ENCODE peak calls at places on chromosomes 13 and 19, in five cellular contexts. I is thoracic aorta, P is pancreas, N is Karpas-422, D is stomach. C is an unnamed sample.

GRCh38 chr13:23969672-23970071 is 72.4 kb upstream of the C1QTNF9B start:
- DNase-seq in I (no peak), P (no peak), N (no peak), D (no peak), C (no peak)

GRCh38 chr19:2422951-2423880 is 4.2 kb downstream of the TIMM13 start:
- DNase-seq in I (no peak), P (no peak), N (no peak), D (no peak), C (no peak)

GRCh38 chr19:1690570-1691307 is 38.3 kb upstream of the TCF3 start:
- DNase-seq in I (no peak), P (peak; percentile 76), N (peak; percentile 91), D (peak; percentile 59), C (no peak)

GRCh38 chr19:35006999-35007365 is 6.9 kb downstream of the GRAMD1A start:
- DNase-seq in I (no peak), P (no peak), N (no peak), D (no peak), C (no peak)

GRCh38 chr19:33535176-33535575 is 13.6 kb upstream of the PEPD start:
- DNase-seq in I (no peak), P (no peak), N (no peak), D (no peak), C (no peak)

GRCh38 chr19:41548954-41549688 is 26.8 kb upstream of the CEACAM21 start:
- DNase-seq in I (no peak), P (no peak), N (no peak), D (peak; percentile 43), C (no peak)

GRCh38 chr19:35276706-35277281 is 5.5 kb upstream of the HAMP start:
- DNase-seq in I (no peak), P (no peak), N (no peak), D (no peak), C (no peak)

GRCh38 chr19:56637976-56638555 is 4.9 kb upstream of the SMIM17 start:
- DNase-seq in I (no peak), P (peak; percentile 64), N (peak; percentile 93), D (peak; percentile 28), C (peak; percentile 74)

GRCh38 chr19:43609872-43610271 is 2.0 kb upstream of the SRRM5 start:
- DNase-seq in I (no peak), P (no peak), N (no peak), D (no peak), C (no peak)

GRCh38 chr13:97308735-97309429 is 86.7 kb downstream of the MBNL2 start:
- DNase-seq in I (no peak), P (no peak), N (peak; percentile 5), D (no peak), C (no peak)

GRCh38 chr13:67416047-67416925 is 186.2 kb upstream of the PCDH9 start:
- DNase-seq in I (no peak), P (peak; percentile 58), N (peak; percentile 78), D (peak; percentile 29), C (no peak)

GRCh38 chr13:46354143-46355087 is 32.6 kb downstream of the RUBCNL start:
- DNase-seq in I (no peak), P (no peak), N (no peak), D (no peak), C (no peak)

GRCh38 chr13:44726214-44726613 is 150.1 kb upstream of the TSC22D1 start:
- DNase-seq in I (no peak), P (no peak), N (no peak), D (no peak), C (no peak)

GRCh38 chr13:50409186-50409585 is 393.9 kb downstream of the KCNRG start:
- DNase-seq in I (no peak), P (no peak), N (no peak), D (no peak), C (no peak)

GRCh38 chr19:38274734-38275133 is 10.4 kb downstream of the SPINT2 start:
- DNase-seq in I (no peak), P (no peak), N (no peak), D (no peak), C (peak; percentile 19)

GRCh38 chr19:30540671-30541210 is 168.6 kb downstream of the ZNF536 start:
- DNase-seq in I (no peak), P (no peak), N (peak; percentile 57), D (no peak), C (no peak)

GRCh38 chr13:59343993-59344780 is 819.5 kb downstream of the DIAPH3 start:
- DNase-seq in I (no peak), P (no peak), N (no peak), D (no peak), C (no peak)

GRCh38 chr13:65057986-65058385 is 2172.2 kb downstream of the PCDH9 start:
- DNase-seq in I (no peak), P (no peak), N (no peak), D (no peak), C (no peak)

GRCh38 chr19:919157-920050 is 2.3 kb downstream of the KISS1R start:
- DNase-seq in I (no peak), P (no peak), N (peak; percentile 60), D (no peak), C (no peak)

GRCh38 chr13:36913463-36913862 is 6.6 kb downstream of the SMAD9 start:
- DNase-seq in I (no peak), P (no peak), N (no peak), D (no peak), C (no peak)

GRCh38 chr19:17243854-17244617 is 1.7 kb downstream of the NR2F6 start:
- DNase-seq in I (no peak), P (peak; percentile 76), N (no peak), D (peak; percentile 60), C (no peak)

GRCh38 chr13:94656766-94657165 is 55.1 kb downstream of the GPR180 start:
- DNase-seq in I (no peak), P (no peak), N (no peak), D (no peak), C (no peak)

GRCh38 chr13:108214511-108215383 is 589 bp downstream of the LIG4 start:
- DNase-seq in I (no peak), P (no peak), N (no peak), D (no peak), C (no peak)

GRCh38 chr19:35380450-35381124 is 9.7 kb downstream of the GPR42 start:
- DNase-seq in I (no peak), P (no peak), N (no peak), D (peak; percentile 35), C (no peak)

GRCh38 chr19:2722541-2723344 is 1.6 kb upstream of the DIRAS1 start:
- DNase-seq in I (peak; percentile 65), P (peak; percentile 63), N (no peak), D (peak; percentile 78), C (peak; percentile 44)

GRCh38 chr19:40613669-40614594 is 12.8 kb downstream of the LTBP4 start:
- DNase-seq in I (no peak), P (no peak), N (peak; percentile 91), D (peak; percentile 83), C (no peak)

GRCh38 chr19:32336259-32337111 is 8.9 kb upstream of the ZNF507 start:
- DNase-seq in I (no peak), P (no peak), N (no peak), D (no peak), C (peak; percentile 4)

GRCh38 chr19:17406887-17407196 is 1.4 kb upstream of the BST2 start:
- DNase-seq in I (no peak), P (no peak), N (peak; percentile 92), D (no peak), C (no peak)

GRCh38 chr13:21232599-21232998 is 56.1 kb downstream of the MRPL57 start:
- DNase-seq in I (no peak), P (no peak), N (no peak), D (no peak), C (no peak)
- H3K27ac ChIP-seq in I (no peak overlapping the region), P (no peak overlapping the region), N (no peak overlapping the region), D (no peak overlapping the region), C (no peak overlapping the region)

GRCh38 chr19:45156751-45157150 is 4.0 kb downstream of the NKPD1 start:
- DNase-seq in I (no peak), P (no peak), N (no peak), D (peak; percentile 36), C (no peak)

GRCh38 chr19:45159204-45159970 is 1.4 kb downstream of the NKPD1 start:
- DNase-seq in I (no peak), P (no peak), N (no peak), D (no peak), C (no peak)

GRCh38 chr19:45156231-45156630 is 4.6 kb downstream of the NKPD1 start:
- DNase-seq in I (no peak), P (no peak), N (no peak), D (no peak), C (no peak)

GRCh38 chr19:45159971-45160324 is 834 bp downstream of the NKPD1 start:
- DNase-seq in I (no peak), P (no peak), N (no peak), D (no peak), C (no peak)

DNA sequence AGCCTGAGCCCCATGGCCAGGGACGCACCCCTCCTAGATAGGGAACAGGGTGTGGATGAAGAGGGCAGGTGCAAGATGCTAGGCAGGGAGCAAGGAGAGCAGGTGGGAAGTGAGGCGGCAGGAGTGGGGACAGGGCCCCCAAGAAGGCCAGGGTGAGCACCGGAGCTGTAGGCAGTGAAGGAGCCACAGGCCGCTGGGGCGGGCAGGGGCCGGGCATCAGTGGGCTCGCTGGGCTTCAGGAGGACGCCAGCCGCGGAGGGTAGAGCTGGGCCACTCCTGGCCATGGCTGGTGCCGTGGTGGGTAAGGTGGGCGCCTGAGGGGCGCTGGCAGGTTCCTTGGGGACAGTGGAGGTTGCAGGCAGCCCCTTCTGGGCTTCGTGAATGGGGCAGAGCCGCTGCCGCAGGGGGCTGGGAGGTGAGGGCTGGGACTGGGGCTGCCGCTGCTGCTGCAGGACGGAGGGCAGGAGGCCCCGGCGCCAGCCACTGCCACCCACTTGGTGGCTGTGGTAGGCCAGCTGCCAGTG is 2.2 kb downstream of the NKPD1 start:
- DNase-seq in I (no peak), P (no peak), N (no peak), D (no peak), C (no peak)
- H3K27ac ChIP-seq in I (no peak overlapping the region), P (no peak overlapping the region), N (no peak overlapping the region), D (no peak overlapping the region), C (no peak overlapping the region)

GRCh38 chr13:53092931-53093330 is 64.3 kb downstream of the OLFM4 start:
- DNase-seq in I (no peak), P (no peak), N (no peak), D (no peak), C (no peak)
- H3K27ac ChIP-seq in I (no peak overlapping the region), P (no peak overlapping the region), N (no peak overlapping the region), D (no peak overlapping the region), C (peak overlapping the region; percentile 30)

GRCh38 chr13:112704634-112705145 is 14.9 kb downstream of the ATP11A start:
- DNase-seq in I (no peak), P (no peak), N (no peak), D (no peak), C (no peak)

GRCh38 chr13:112703449-112703848 is 13.6 kb downstream of the ATP11A start:
- DNase-seq in I (no peak), P (no peak), N (no peak), D (no peak), C (no peak)

GRCh38 chr13:112702983-112703379 is 13.1 kb downstream of the ATP11A start:
- DNase-seq in I (no peak), P (no peak), N (no peak), D (no peak), C (no peak)

GRCh38 chr13:112703935-112704633 is 14.2 kb downstream of the ATP11A start:
- DNase-seq in I (no peak), P (no peak), N (no peak), D (no peak), C (no peak)

DNA sequence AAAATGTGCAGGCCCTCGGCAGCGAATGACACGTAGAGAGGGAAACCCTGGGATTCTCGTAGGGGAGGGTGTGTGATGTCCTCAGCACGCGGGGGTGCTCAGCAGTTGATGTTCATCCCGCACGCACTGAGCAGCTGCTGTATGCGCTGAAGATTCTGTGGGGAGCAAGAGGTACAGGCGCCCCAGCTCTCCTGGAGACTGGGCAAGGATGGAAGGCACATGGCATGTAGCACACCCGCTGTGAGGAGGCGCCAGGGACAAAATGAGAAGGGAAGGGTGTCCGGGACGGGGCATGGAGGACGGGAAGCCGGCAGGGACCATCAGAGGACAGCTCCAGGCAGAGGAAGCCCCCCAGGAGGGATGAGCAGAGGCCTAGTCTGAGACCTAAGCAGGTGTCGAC is 15.4 kb downstream of the ATP11A start:
- DNase-seq in I (no peak), P (no peak), N (no peak), D (peak; percentile 13), C (no peak)
- H3K27ac ChIP-seq in I (no peak overlapping the region), P (no peak overlapping the region), N (no peak overlapping the region), D (no peak overlapping the region), C (no peak overlapping the region)

C was measured in substantia nigra.